ENCODE peak calls at places on chromosomes 12 and 14, in five cellular contexts. X, G, C, D and Q are unnamed samples.

GRCh38 chr12:67356400-67356799 is 87.2 kb downstream of the CAND1 start:
- DNase-seq in X (no peak), G (no peak), C (no peak), D (no peak), Q (no peak)

GRCh38 chr12:52798003-52798670 is 2.2 kb upstream of the KRT3 start:
- DNase-seq in X (no peak), G (no peak), C (no peak), D (no peak), Q (no peak)

GRCh38 chr12:6953417-6954315 is 2.5 kb downstream of the PTPN6 start:
- DNase-seq in X (no peak), G (peak), C (peak), D (peak), Q (peak)

GRCh38 chr12:45583011-45583657 is 146.4 kb upstream of the ARID2 start:
- DNase-seq in X (no peak), G (no peak), C (no peak), D (no peak), Q (peak)

GRCh38 chr12:113980537-113981337 is 14.6 kb upstream of the RBM19 start:
- DNase-seq in X (no peak), G (peak), C (no peak), D (no peak), Q (peak)

GRCh38 chr14:64947710-64948611 is 5.4 kb upstream of the GPX2 start:
- DNase-seq in X (no peak), G (peak), C (no peak), D (no peak), Q (no peak)

GRCh38 chr12:132444957-132445883 is 44.7 kb upstream of the FBRSL1 start:
- DNase-seq in X (no peak), G (peak), C (peak), D (peak), Q (no peak)

GRCh38 chr12:47068539-47068938 is 10.9 kb upstream of the PCED1B start:
- DNase-seq in X (no peak), G (no peak), C (no peak), D (no peak), Q (no peak)

GRCh38 chr12:42862055-42862454 is 272.5 kb upstream of the PRICKLE1 start:
- DNase-seq in X (no peak), G (no peak), C (no peak), D (no peak), Q (no peak)

GRCh38 chr12:185197-185955 is 28.6 kb downstream of the SLC6A12 start:
- DNase-seq in X (no peak), G (no peak), C (no peak), D (no peak), Q (no peak)

GRCh38 chr12:28537474-28537873 is 347.2 kb downstream of the CCDC91 start:
- DNase-seq in X (no peak), G (no peak), C (no peak), D (no peak), Q (no peak)

GRCh38 chr12:12432373-12432772 is 75.5 kb downstream of the BORCS5 start:
- DNase-seq in X (no peak), G (no peak), C (no peak), D (no peak), Q (no peak)

GRCh38 chr12:57112492-57113294 is 1.5 kb upstream of the STAT6 start:
- DNase-seq in X (no peak), G (no peak), C (no peak), D (no peak), Q (no peak)

GRCh38 chr12:8081228-8081920 is 700 bp upstream of the NECAP1 start:
- DNase-seq in X (no peak), G (no peak), C (no peak), D (no peak), Q (peak)

GRCh38 chr12:20492251-20492728 is 124.0 kb downstream of the PDE3A start:
- DNase-seq in X (no peak), G (no peak), C (no peak), D (no peak), Q (no peak)

GRCh38 chr12:55935742-55936151 is 4.8 kb downstream of the DGKA start:
- DNase-seq in X (no peak), G (peak), C (no peak), D (no peak), Q (peak)

GRCh38 chr14:36935976-36936678 is 236.3 kb downstream of the SLC25A21 start:
- DNase-seq in X (no peak), G (no peak), C (no peak), D (no peak), Q (no peak)